ENCODE peak calls at places on chromosomes 4 and X, in five cellular contexts. M, U, G, C and T are unnamed samples. For H3K4me1, the result is how much of the 10 kb centered on the place peaks cover.

GRCh38 chrX:140389331-140389730 is 115.5 kb downstream of the SOX3 start:
- DNase-seq in C (peak), M (no peak), U (no peak), G (no peak), T (no peak)

GRCh38 chrX:9279271-9279596 is 185.6 kb upstream of the TBL1X start:
- DNase-seq in G (no peak), U (no peak), M (no peak), C (no peak), T (no peak)

GRCh38 chr4:187799735-187800134 is 195.8 kb upstream of the ZFP42 start:
- DNase-seq in G (no peak), M (no peak), C (no peak), U (no peak), T (no peak)

GRCh38 chrX:17495052-17495451 is 120.1 kb downstream of the NHS start:
- DNase-seq in U (no peak), C (no peak), G (no peak), M (no peak), T (no peak)

GRCh38 chr4:185833055-185833598 is 21.1 kb upstream of the SORBS2 start:
- DNase-seq in U (no peak), M (no peak), G (no peak), C (no peak), T (no peak)

GRCh38 chr4:3672465-3672831 is 93.7 kb upstream of the ADRA2C start:
- DNase-seq in G (no peak), C (no peak), M (no peak), U (no peak), T (peak)

GRCh38 chrX:96909291-96909690 is 25.6 kb downstream of the RPA4 start:
- DNase-seq in G (no peak), M (no peak), C (no peak), U (no peak), T (no peak)

GRCh38 chrX:8125566-8125965 is 45.5 kb downstream of the VCX2 start:
- DNase-seq in C (no peak), M (no peak), U (no peak), G (no peak), T (no peak)

GRCh38 chr4:118964891-118965411 is 76.3 kb downstream of the SYNPO2 start:
- DNase-seq in C (no peak), G (no peak), U (peak), M (peak), T (no peak)

GRCh38 chr4:114684462-114684861 is 85.9 kb downstream of the UGT8 start:
- DNase-seq in C (no peak), G (no peak), M (no peak), U (no peak), T (no peak)

GRCh38 chrX:109294097-109294815 is 187.6 kb downstream of the GUCY2F start:
- DNase-seq in M (no peak), G (no peak), C (no peak), U (no peak), T (no peak)

GRCh38 chr4:149997881-149998421 is 80.3 kb upstream of the DCLK2 start:
- DNase-seq in G (no peak), C (peak), U (no peak), M (no peak), T (no peak)

GRCh38 chr4:3470244-3471097 is 7.4 kb downstream of the DOK7 start:
- DNase-seq in U (no peak), G (no peak), M (no peak), C (peak), T (no peak)

GRCh38 chr4:128060130-128060619 is 937 bp upstream of the LARP1B start:
- DNase-seq in C (no peak), G (no peak), U (no peak), M (no peak), T (no peak)

GRCh38 chrX:64853424-64853823 is 122.8 kb downstream of the ZC4H2 start:
- DNase-seq in G (no peak), C (no peak), U (no peak), M (no peak), T (no peak)

GRCh38 chr4:37322122-37322521 is 77.6 kb downstream of the NWD2 start:
- DNase-seq in G (no peak), U (no peak), M (no peak), C (no peak), T (no peak)

GRCh38 chr4:52659722-52660261 is 691 bp upstream of the USP46 start:
- DNase-seq in G (peak), U (peak), C (peak), M (peak), T (peak)

GRCh38 chrX:153926863-153927685 is 1.0 kb upstream of the ARHGAP4 start:
- DNase-seq in G (no peak), U (no peak), M (peak), C (peak), T (peak)

GRCh38 chrX:110042521-110042920 is 39.6 kb downstream of the TMEM164 start:
- DNase-seq in C (no peak), U (no peak), M (no peak), G (no peak), T (no peak)

GRCh38 chrX:68462197-68462596 is 28.9 kb upstream of the OPHN1 start:
- DNase-seq in G (no peak), C (no peak), U (no peak), M (no peak), T (no peak)

GRCh38 chrX:154829102-154829501 is 5.4 kb downstream of the SMIM9 start:
- DNase-seq in C (no peak), G (no peak), M (no peak), U (no peak), T (no peak)

GRCh38 chrX:23773601-23774175 is 9.3 kb upstream of the SAT1 start:
- DNase-seq in C (peak), M (no peak), U (no peak), G (no peak), T (no peak)

GRCh38 chrX:119194631-119195030 is 41.5 kb upstream of the PGRMC1 start:
- DNase-seq in G (no peak), C (no peak), M (no peak), U (no peak), T (no peak)

GRCh38 chr4:3267576-3268394 is 18.8 kb downstream of the MSANTD1 start:
- DNase-seq in G (no peak), M (peak), U (no peak), C (no peak), T (no peak)

GRCh38 chr4:7831330-7831729 is 108.3 kb downstream of the AFAP1 start:
- DNase-seq in C (no peak), M (no peak), U (no peak), G (peak), T (peak)

GRCh38 chr4:7830747-7831146 is 108.9 kb downstream of the AFAP1 start:
- DNase-seq in G (no peak), C (no peak), U (no peak), M (no peak), T (no peak)

GRCh38 chr4:7828011-7828720 is 111.5 kb downstream of the AFAP1 start:
- DNase-seq in C (peak), U (peak), M (peak), G (peak), T (peak)

GRCh38 chr4:7828926-7829325 is 110.7 kb downstream of the AFAP1 start:
- DNase-seq in U (no peak), C (no peak), M (no peak), G (no peak), T (no peak)

GRCh38 chr4:7829687-7830580 is 109.7 kb downstream of the AFAP1 start:
- DNase-seq in C (peak), M (no peak), U (no peak), G (no peak), T (no peak)
- H3K4me1 ChIP-seq in C (under half), M (under half), U (under half), G (under half), T (under half)

DNA sequence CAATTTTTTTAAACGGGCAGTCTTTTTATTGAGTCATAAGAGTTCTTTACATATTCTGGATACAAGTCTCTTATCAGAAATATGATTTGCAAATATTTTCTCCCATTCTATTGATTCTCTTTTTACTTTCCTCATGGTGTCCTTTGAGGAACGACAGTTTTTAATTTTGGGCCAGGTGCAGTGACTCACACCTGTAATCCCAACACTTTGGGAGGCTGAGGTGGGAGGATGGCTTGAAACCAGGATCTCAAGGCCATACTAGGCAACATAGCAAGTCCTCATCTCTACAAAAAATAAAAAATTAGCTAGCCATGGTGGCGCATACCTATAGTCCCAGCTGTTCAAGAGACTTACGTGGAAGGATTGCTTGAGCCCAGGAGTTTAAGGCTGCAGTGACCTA is 66.1 kb upstream of the RGN start:
- DNase-seq in G (no peak), C (no peak), M (no peak), U (no peak), T (no peak)
- H3K4me3 ChIP-seq in G (no peak), C (no peak), M (no peak), U (no peak), T (no peak)

GRCh38 chrX:48592971-48593370 is 4.3 kb upstream of the WDR13 start:
- DNase-seq in C (no peak), U (no peak), M (no peak), G (no peak), T (no peak)
- TF ChIP-seq POLR2A in C (no peak), U (no peak), M (no peak), G (no peak), T (no peak)

GRCh38 chr4:184744251-184744650 is 10.4 kb upstream of the CENPU start:
- DNase-seq in U (no peak), G (no peak), M (no peak), C (no peak), T (no peak)

GRCh38 chr4:184748251-184748652 is 14.4 kb upstream of the CENPU start:
- DNase-seq in M (no peak), U (no peak), G (no peak), C (peak), T (peak)

GRCh38 chr4:184745747-184746531 is 12.0 kb upstream of the CENPU start:
- DNase-seq in M (peak), G (no peak), U (peak), C (peak), T (peak)

GRCh38 chr4:184747034-184747830 is 13.3 kb upstream of the CENPU start:
- DNase-seq in C (peak), U (peak), M (no peak), G (peak), T (peak)

DNA sequence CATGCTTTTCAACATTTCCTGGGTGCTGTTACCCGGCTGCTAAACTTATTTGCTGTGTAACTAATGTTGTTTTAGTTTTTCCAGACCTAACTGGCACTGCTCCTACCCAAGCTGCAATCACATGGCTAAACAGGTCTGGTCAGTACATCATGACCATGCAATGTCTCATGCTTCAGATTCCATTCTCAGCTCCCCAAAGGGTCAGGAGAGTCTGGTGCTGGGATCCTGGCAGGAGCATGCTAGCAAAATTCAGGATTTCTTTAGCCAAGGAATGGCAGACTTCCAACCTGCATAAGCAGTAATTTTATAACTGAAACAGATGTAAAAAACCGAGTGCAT is 12.6 kb upstream of the CENPU start:
- DNase-seq in U (peak), M (peak), G (peak), C (no peak), T (no peak)
- H3K4me1 ChIP-seq in U (under half), M (under half), G (under half), C (under half), T (under half)